ENCODE peak calls at places on chromosomes 12 and 14, in eight cellular contexts. One of them, this sample, is unnamed.

GRCh38 chr14:84453541-84453940 is 1076.4 kb upstream of the FLRT2 start:
- DNase-seq in HFF-Myc: no peak
- DNase-seq in activated CD4-positive, alpha-beta T cell treated with anti-CD3 and anti-CD28 coated beads for 36 hours: no peak
- DNase-seq in GM12878: no peak
- DNase-seq in stimulated activated CD4-positive, alpha-beta T cell treated with anti-CD3 and anti-CD28 coated beads, Interleukin-12 subunit alpha, Interleukin-12 subunit beta, amount 100 ng/mL, for 48 hours: no peak
- DNase-seq in ELR: no peak
- DNase-seq in fibroblast of the conjunctiva: no peak
- DNase-seq in chondrocyte: no peak
- DNase-seq in this sample: no peak

GRCh38 chr14:81187832-81188522 is 32.8 kb downstream of the GTF2A1 start:
- DNase-seq in HFF-Myc: no peak
- DNase-seq in activated CD4-positive, alpha-beta T cell treated with anti-CD3 and anti-CD28 coated beads for 36 hours: no peak
- DNase-seq in GM12878: no peak
- DNase-seq in stimulated activated CD4-positive, alpha-beta T cell treated with anti-CD3 and anti-CD28 coated beads, Interleukin-12 subunit alpha, Interleukin-12 subunit beta, amount 100 ng/mL, for 48 hours: no peak
- DNase-seq in ELR: no peak
- DNase-seq in fibroblast of the conjunctiva: no peak
- DNase-seq in chondrocyte: no peak
- DNase-seq in this sample: no peak

GRCh38 chr14:49497725-49498348 is 88.3 kb downstream of the RPS29 start:
- DNase-seq in HFF-Myc: peak; percentile 56
- DNase-seq in activated CD4-positive, alpha-beta T cell treated with anti-CD3 and anti-CD28 coated beads for 36 hours: peak; percentile 30
- DNase-seq in GM12878: peak; percentile 21
- DNase-seq in stimulated activated CD4-positive, alpha-beta T cell treated with anti-CD3 and anti-CD28 coated beads, Interleukin-12 subunit alpha, Interleukin-12 subunit beta, amount 100 ng/mL, for 48 hours: no peak
- DNase-seq in ELR: peak; percentile 80
- DNase-seq in fibroblast of the conjunctiva: peak; percentile 49
- DNase-seq in chondrocyte: no peak
- DNase-seq in this sample: peak; percentile 5

GRCh38 chr14:21309956-21310355 is 30.1 kb downstream of the RPGRIP1 start:
- DNase-seq in HFF-Myc: no peak
- DNase-seq in activated CD4-positive, alpha-beta T cell treated with anti-CD3 and anti-CD28 coated beads for 36 hours: no peak
- DNase-seq in GM12878: no peak
- DNase-seq in stimulated activated CD4-positive, alpha-beta T cell treated with anti-CD3 and anti-CD28 coated beads, Interleukin-12 subunit alpha, Interleukin-12 subunit beta, amount 100 ng/mL, for 48 hours: no peak
- DNase-seq in ELR: no peak
- DNase-seq in fibroblast of the conjunctiva: no peak
- DNase-seq in chondrocyte: no peak
- DNase-seq in this sample: no peak

GRCh38 chr12:52795694-52796428 is at the start of gene KRT3:
- DNase-seq in HFF-Myc: no peak
- DNase-seq in activated CD4-positive, alpha-beta T cell treated with anti-CD3 and anti-CD28 coated beads for 36 hours: no peak
- DNase-seq in GM12878: no peak
- DNase-seq in stimulated activated CD4-positive, alpha-beta T cell treated with anti-CD3 and anti-CD28 coated beads, Interleukin-12 subunit alpha, Interleukin-12 subunit beta, amount 100 ng/mL, for 48 hours: no peak
- DNase-seq in ELR: no peak
- DNase-seq in fibroblast of the conjunctiva: no peak
- DNase-seq in chondrocyte: no peak
- DNase-seq in this sample: no peak

GRCh38 chr12:6921996-6922935 is 5.5 kb upstream of the ATN1 start:
- DNase-seq in HFF-Myc: no peak
- DNase-seq in activated CD4-positive, alpha-beta T cell treated with anti-CD3 and anti-CD28 coated beads for 36 hours: no peak
- DNase-seq in GM12878: no peak
- DNase-seq in stimulated activated CD4-positive, alpha-beta T cell treated with anti-CD3 and anti-CD28 coated beads, Interleukin-12 subunit alpha, Interleukin-12 subunit beta, amount 100 ng/mL, for 48 hours: no peak
- DNase-seq in ELR: no peak
- DNase-seq in fibroblast of the conjunctiva: no peak
- DNase-seq in chondrocyte: no peak
- DNase-seq in this sample: no peak

GRCh38 chr12:4148418-4149056 is 125.0 kb upstream of the CCND2 start:
- DNase-seq in HFF-Myc: no peak
- DNase-seq in activated CD4-positive, alpha-beta T cell treated with anti-CD3 and anti-CD28 coated beads for 36 hours: peak; percentile 75
- DNase-seq in GM12878: peak; percentile 93
- DNase-seq in stimulated activated CD4-positive, alpha-beta T cell treated with anti-CD3 and anti-CD28 coated beads, Interleukin-12 subunit alpha, Interleukin-12 subunit beta, amount 100 ng/mL, for 48 hours: no peak
- DNase-seq in ELR: no peak
- DNase-seq in fibroblast of the conjunctiva: no peak
- DNase-seq in chondrocyte: no peak
- DNase-seq in this sample: peak; percentile 45

GRCh38 chr14:55721353-55721752 is 141.3 kb downstream of the KTN1 start:
- DNase-seq in HFF-Myc: peak; percentile 59
- DNase-seq in activated CD4-positive, alpha-beta T cell treated with anti-CD3 and anti-CD28 coated beads for 36 hours: no peak
- DNase-seq in GM12878: no peak
- DNase-seq in stimulated activated CD4-positive, alpha-beta T cell treated with anti-CD3 and anti-CD28 coated beads, Interleukin-12 subunit alpha, Interleukin-12 subunit beta, amount 100 ng/mL, for 48 hours: no peak
- DNase-seq in ELR: peak; percentile 84
- DNase-seq in fibroblast of the conjunctiva: peak; percentile 50
- DNase-seq in chondrocyte: no peak
- DNase-seq in this sample: no peak

GRCh38 chr12:54413284-54414190 is 5.5 kb downstream of the ITGA5 start:
- DNase-seq in HFF-Myc: no peak
- DNase-seq in activated CD4-positive, alpha-beta T cell treated with anti-CD3 and anti-CD28 coated beads for 36 hours: peak; percentile 72
- DNase-seq in GM12878: no peak
- DNase-seq in stimulated activated CD4-positive, alpha-beta T cell treated with anti-CD3 and anti-CD28 coated beads, Interleukin-12 subunit alpha, Interleukin-12 subunit beta, amount 100 ng/mL, for 48 hours: peak; percentile 48
- DNase-seq in ELR: peak; percentile 68
- DNase-seq in fibroblast of the conjunctiva: no peak
- DNase-seq in chondrocyte: no peak
- DNase-seq in this sample: peak; percentile 61

GRCh38 chr14:98974113-98974512 is 297.9 kb downstream of the BCL11B start:
- DNase-seq in HFF-Myc: no peak
- DNase-seq in activated CD4-positive, alpha-beta T cell treated with anti-CD3 and anti-CD28 coated beads for 36 hours: no peak
- DNase-seq in GM12878: no peak
- DNase-seq in stimulated activated CD4-positive, alpha-beta T cell treated with anti-CD3 and anti-CD28 coated beads, Interleukin-12 subunit alpha, Interleukin-12 subunit beta, amount 100 ng/mL, for 48 hours: no peak
- DNase-seq in ELR: no peak
- DNase-seq in fibroblast of the conjunctiva: no peak
- DNase-seq in chondrocyte: no peak
- DNase-seq in this sample: no peak

GRCh38 chr12:45670339-45671065 is 59.0 kb upstream of the ARID2 start:
- DNase-seq in HFF-Myc: no peak
- DNase-seq in activated CD4-positive, alpha-beta T cell treated with anti-CD3 and anti-CD28 coated beads for 36 hours: peak; percentile 10
- DNase-seq in GM12878: peak; percentile 53
- DNase-seq in stimulated activated CD4-positive, alpha-beta T cell treated with anti-CD3 and anti-CD28 coated beads, Interleukin-12 subunit alpha, Interleukin-12 subunit beta, amount 100 ng/mL, for 48 hours: no peak
- DNase-seq in ELR: peak; percentile 55
- DNase-seq in fibroblast of the conjunctiva: no peak
- DNase-seq in chondrocyte: no peak
- DNase-seq in this sample: no peak

GRCh38 chr12:110619534-110619953 is 5.6 kb downstream of the TCTN1 start:
- DNase-seq in HFF-Myc: no peak
- DNase-seq in activated CD4-positive, alpha-beta T cell treated with anti-CD3 and anti-CD28 coated beads for 36 hours: peak; percentile 68
- DNase-seq in GM12878: peak; percentile 80
- DNase-seq in stimulated activated CD4-positive, alpha-beta T cell treated with anti-CD3 and anti-CD28 coated beads, Interleukin-12 subunit alpha, Interleukin-12 subunit beta, amount 100 ng/mL, for 48 hours: peak; percentile 27
- DNase-seq in ELR: peak; percentile 20
- DNase-seq in fibroblast of the conjunctiva: no peak
- DNase-seq in chondrocyte: no peak
- DNase-seq in this sample: peak; percentile 74

This sample was measured in stimulated activated naive CD8-positive, alpha-beta T cell treated with anti-CD3 and anti-CD28 coated beads, Interleukin-15, amount 100 ng/mL, for 72 hours.